ENCODE peak calls at places on chromosomes 12 and 14, in eight cellular contexts. G, J, Y, H, V, O, S and X are unnamed samples.

GRCh38 chr12:132445884-132446471 is 44.0 kb upstream of the FBRSL1 start:
- DNase-seq in G (peak; percentile 95), J (peak; percentile 13), Y (peak; percentile 79), H (peak; percentile 88), V (peak; percentile 78), O (peak; percentile 74), S (no peak), X (peak; percentile 41)

GRCh38 chr12:6843118-6843902 is 2.6 kb downstream of the GNB3 start:
- DNase-seq in G (no peak), J (no peak), Y (no peak), H (no peak), V (no peak), O (no peak), S (no peak), X (no peak)

GRCh38 chr14:64764641-64765520 is 60.7 kb downstream of the PLEKHG3 start:
- DNase-seq in G (peak; percentile 76), J (peak; percentile 22), Y (peak; percentile 71), H (peak; percentile 51), V (peak; percentile 69), O (peak; percentile 75), S (peak; percentile 66), X (peak; percentile 44)

GRCh38 chr14:78917462-78917861 is 747.3 kb downstream of the NRXN3 start:
- DNase-seq in G (no peak), J (no peak), Y (no peak), H (no peak), V (no peak), O (no peak), S (no peak), X (no peak)

GRCh38 chr14:39015360-39015961 is 87.6 kb downstream of the SEC23A start:
- DNase-seq in G (peak; percentile 76), J (no peak), Y (peak; percentile 71), H (no peak), V (peak; percentile 17), O (no peak), S (peak; percentile 3), X (peak; percentile 6)

GRCh38 chr14:87935895-87936294 is 57.1 kb downstream of the GALC start:
- DNase-seq in G (no peak), J (no peak), Y (no peak), H (peak; percentile 77), V (no peak), O (no peak), S (no peak), X (no peak)

GRCh38 chr14:64507376-64508156 is 3.0 kb downstream of the ZBTB1 start:
- DNase-seq in G (peak; percentile 35), J (no peak), Y (peak; percentile 56), H (no peak), V (no peak), O (peak; percentile 51), S (no peak), X (no peak)

GRCh38 chr12:113271853-113272561 is 50.7 kb downstream of the TPCN1 start:
- DNase-seq in G (peak; percentile 21), J (no peak), Y (peak; percentile 82), H (no peak), V (no peak), O (peak; percentile 21), S (peak; percentile 42), X (peak; percentile 52)

GRCh38 chr14:89720076-89720687 is 234.3 kb downstream of the EFCAB11 start:
- DNase-seq in G (no peak), J (no peak), Y (no peak), H (no peak), V (peak; percentile 32), O (peak; percentile 18), S (no peak), X (no peak)

GRCh38 chr12:122227341-122227740 is 1.5 kb upstream of the DIABLO start:
- DNase-seq in G (no peak), J (no peak), Y (no peak), H (peak; percentile 18), V (no peak), O (no peak), S (no peak), X (no peak)

GRCh38 chr12:70468741-70469140 is 102.7 kb downstream of the KCNMB4 start:
- DNase-seq in G (no peak), J (no peak), Y (no peak), H (no peak), V (no peak), O (no peak), S (no peak), X (no peak)

GRCh38 chr12:79560165-79560889 is 130.4 kb downstream of the PAWR start:
- DNase-seq in G (no peak), J (no peak), Y (no peak), H (no peak), V (no peak), O (no peak), S (no peak), X (no peak)

GRCh38 chr14:52272375-52272774 is 4.9 kb downstream of the PTGDR start:
- DNase-seq in G (peak; percentile 31), J (no peak), Y (peak; percentile 73), H (no peak), V (peak; percentile 36), O (peak; percentile 6), S (no peak), X (no peak)

GRCh38 chr14:62759796-62760195 is 285.5 kb downstream of the KCNH5 start:
- DNase-seq in G (no peak), J (no peak), Y (no peak), H (no peak), V (no peak), O (no peak), S (no peak), X (no peak)

GRCh38 chr12:124109760-124110159 is 136.7 kb downstream of the ZNF664 start:
- DNase-seq in G (peak; percentile 54), J (no peak), Y (peak; percentile 38), H (no peak), V (no peak), O (no peak), S (no peak), X (no peak)

GRCh38 chr12:66071556-66071955 is 59.0 kb downstream of the LLPH start:
- DNase-seq in G (no peak), J (no peak), Y (no peak), H (no peak), V (no peak), O (no peak), S (no peak), X (no peak)

GRCh38 chr12:12315838-12316237 is 34.2 kb downstream of the MANSC1 start:
- DNase-seq in G (no peak), J (no peak), Y (no peak), H (no peak), V (no peak), O (no peak), S (no peak), X (no peak)

GRCh38 chr12:113298861-113299545 is 35.9 kb downstream of the SLC8B1 start:
- DNase-seq in G (no peak), J (no peak), Y (peak; percentile 23), H (peak; percentile 80), V (no peak), O (no peak), S (peak; percentile 58), X (no peak)

GRCh38 chr14:68655961-68656360 is 136.9 kb downstream of the ZFP36L1 start:
- DNase-seq in G (no peak), J (no peak), Y (no peak), H (no peak), V (no peak), O (no peak), S (no peak), X (no peak)

GRCh38 chr12:107494331-107494730 is 191.3 kb upstream of the PWP1 start:
- DNase-seq in G (no peak), J (no peak), Y (no peak), H (no peak), V (no peak), O (no peak), S (no peak), X (no peak)

GRCh38 chr14:101878222-101879211 is 85.9 kb upstream of the DYNC1H1 start:
- DNase-seq in G (no peak), J (no peak), Y (no peak), H (no peak), V (no peak), O (peak; percentile 33), S (no peak), X (peak; percentile 24)

GRCh38 chr12:109098142-109098652 is 800 bp downstream of the UNG start:
- DNase-seq in G (peak; percentile 71), J (no peak), Y (peak; percentile 69), H (no peak), V (no peak), O (no peak), S (no peak), X (no peak)

GRCh38 chr14:60248697-60249314 is at the start of gene PPM1A:
- DNase-seq in G (peak; percentile 97), J (peak; percentile 89), Y (peak; percentile 96), H (peak; percentile 99), V (peak; percentile 94), O (peak; percentile 96), S (peak; percentile 90), X (peak; percentile 84)

GRCh38 chr14:52641745-52642144 is 53.6 kb downstream of the ERO1A start:
- DNase-seq in G (no peak), J (no peak), Y (no peak), H (no peak), V (no peak), O (no peak), S (no peak), X (no peak)

GRCh38 chr12:56115329-56115728 is 1.1 kb upstream of the RPL41 start:
- DNase-seq in G (peak; percentile 46), J (no peak), Y (peak; percentile 48), H (no peak), V (no peak), O (no peak), S (no peak), X (no peak)

GRCh38 chr12:88391556-88391955 is 188.7 kb downstream of the KITLG start:
- DNase-seq in G (peak; percentile 90), J (no peak), Y (peak; percentile 94), H (no peak), V (no peak), O (no peak), S (no peak), X (peak; percentile 81)

GRCh38 chr12:32284561-32284960 is 114.8 kb upstream of the FGD4 start:
- DNase-seq in G (no peak), J (no peak), Y (no peak), H (no peak), V (no peak), O (no peak), S (no peak), X (no peak)

GRCh38 chr12:8987163-8987562 is 2.2 kb upstream of the KLRG1 start:
- DNase-seq in G (no peak), J (no peak), Y (no peak), H (no peak), V (peak; percentile 24), O (no peak), S (no peak), X (no peak)

GRCh38 chr12:93753838-93754429 is 76.8 kb downstream of the CRADD start:
- DNase-seq in G (no peak), J (no peak), Y (no peak), H (no peak), V (no peak), O (no peak), S (no peak), X (no peak)

GRCh38 chr12:46908236-46908935 is 82.6 kb upstream of the SLC38A4 start:
- DNase-seq in G (no peak), J (no peak), Y (peak; percentile 33), H (no peak), V (no peak), O (no peak), S (no peak), X (no peak)

GRCh38 chr12:119949594-119949993 is 39.4 kb upstream of the BICDL1 start:
- DNase-seq in G (no peak), J (no peak), Y (no peak), H (peak; percentile 25), V (no peak), O (no peak), S (no peak), X (no peak)

GRCh38 chr12:59873136-59873535 is 277.3 kb downstream of the SLC16A7 start:
- DNase-seq in G (no peak), J (no peak), Y (no peak), H (no peak), V (no peak), O (no peak), S (no peak), X (no peak)

GRCh38 chr14:102754370-102755262 is 22.6 kb upstream of the TRAF3 start:
- DNase-seq in G (no peak), J (no peak), Y (no peak), H (no peak), V (no peak), O (no peak), S (no peak), X (no peak)

GRCh38 chr14:74083784-74084276 is 423 bp downstream of the ALDH6A1 start:
- DNase-seq in G (no peak), J (no peak), Y (no peak), H (no peak), V (no peak), O (no peak), S (no peak), X (no peak)